ENCODE peak calls at places on chromosomes 11 and 22, in six cellular contexts. D, U, H, B, X and T are unnamed samples.
A peak's percentile ranks its signal among the peaks of the same experiment; 100 is the strongest.

GRCh38 chr11:83004855-83005556 is 66.7 kb downstream of the RAB30 start:
- DNase-seq in D (no peak), U (no peak), H (no peak), X (no peak), B (no peak), T (no peak)

GRCh38 chr11:111176603-111177002 is 68.9 kb upstream of the POU2AF2 start:
- DNase-seq in X (no peak), B (no peak), H (no peak), D (no peak), U (no peak), T (no peak)

GRCh38 chr22:21025763-21026755 is 6.3 kb downstream of the SLC7A4 start:
- DNase-seq in H (no peak), B (no peak), D (no peak), X (no peak), U (no peak), T (no peak)

GRCh38 chr11:1934326-1935155 is 12.6 kb upstream of the MRPL23 start:
- DNase-seq in D (no peak), B (no peak), U (peak; percentile 3), X (no peak), H (no peak), T (no peak)

GRCh38 chr11:32852142-32852541 is 22.4 kb downstream of the PRRG4 start:
- DNase-seq in B (no peak), X (no peak), D (no peak), U (no peak), H (no peak), T (no peak)

GRCh38 chr11:65402790-65403189 is 16.4 kb downstream of the FRMD8 start:
- DNase-seq in D (no peak), H (no peak), X (no peak), B (no peak), U (no peak), T (no peak)

GRCh38 chr11:12680246-12680939 is 6.2 kb downstream of the TEAD1 start:
- DNase-seq in X (peak; percentile 92), D (peak; percentile 83), B (no peak), H (peak; percentile 95), U (peak; percentile 95), T (peak; percentile 78)

GRCh38 chr22:34814260-34814659 is 251.7 kb upstream of the ISX start:
- DNase-seq in X (no peak), H (no peak), B (no peak), U (no peak), D (no peak), T (no peak)

GRCh38 chr22:27724181-27724580 is 77.4 kb downstream of the MN1 start:
- DNase-seq in U (no peak), B (no peak), D (no peak), H (no peak), X (no peak), T (no peak)

GRCh38 chr22:31241200-31241599 is 29.1 kb downstream of the LIMK2 start:
- DNase-seq in X (no peak), B (no peak), H (no peak), D (no peak), U (no peak), T (no peak)

GRCh38 chr11:109435121-109435742 is 13.2 kb downstream of the C11orf87 start:
- DNase-seq in X (no peak), D (no peak), H (no peak), B (no peak), U (no peak), T (no peak)

GRCh38 chr22:40531951-40532900 is 104.3 kb downstream of the MRTFA start:
- DNase-seq in D (no peak), H (no peak), X (no peak), B (no peak), U (no peak), T (no peak)
- H3K27ac ChIP-seq in D (peak overlapping the region; percentile 47), H (peak overlapping the region; percentile 1), X (peak overlapping the region; percentile 46), B (no peak overlapping the region), U (no peak overlapping the region), T (no peak overlapping the region)

DNA sequence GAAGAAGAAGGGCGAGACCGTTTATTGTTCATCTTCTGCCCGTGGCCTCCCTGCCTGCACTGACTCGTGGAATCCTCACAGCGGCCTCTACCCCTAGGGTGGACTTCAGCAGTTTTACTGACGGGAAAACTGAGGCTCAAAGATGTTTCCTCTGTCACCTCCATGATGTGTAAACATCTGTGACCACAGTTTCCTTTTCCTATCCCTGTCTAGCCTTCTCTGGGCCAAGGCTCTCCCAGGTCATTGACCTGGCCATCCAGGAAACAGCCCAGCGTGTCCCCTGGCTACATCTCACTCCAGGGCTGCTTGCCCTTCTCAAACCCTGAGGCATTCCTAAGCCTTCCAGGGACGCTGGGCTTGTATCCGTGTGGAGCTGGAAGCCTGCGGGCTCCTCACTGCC is 49.0 kb upstream of the GCAT start:
- DNase-seq in B (no peak), D (no peak), H (no peak), U (no peak), X (no peak), T (no peak)
- H3K27ac ChIP-seq in B (no peak overlapping the region), D (no peak overlapping the region), H (no peak overlapping the region), U (no peak overlapping the region), X (no peak overlapping the region), T (no peak overlapping the region)

DNA sequence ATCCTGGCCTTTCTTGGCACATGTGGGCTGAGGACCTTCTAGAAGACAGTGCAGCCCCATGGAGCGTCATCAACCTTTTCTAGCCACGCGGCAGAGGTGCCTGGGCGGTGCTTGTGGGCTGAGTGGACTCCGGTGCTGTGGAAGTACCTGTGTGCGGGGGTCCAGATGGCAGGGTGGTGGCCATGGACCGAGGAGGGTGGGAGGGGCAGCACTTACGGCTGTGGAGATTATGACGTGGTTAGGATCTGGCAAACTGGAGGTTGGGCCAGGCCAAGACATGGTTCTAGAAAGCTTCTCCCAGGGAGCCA is 2.0 kb downstream of the TUB start:
- DNase-seq in X (no peak), U (no peak), D (no peak), H (no peak), B (no peak), T (no peak)
- H3K27ac ChIP-seq in X (no peak overlapping the region), U (no peak overlapping the region), D (no peak overlapping the region), H (no peak overlapping the region), B (no peak overlapping the region), T (no peak overlapping the region)

DNA sequence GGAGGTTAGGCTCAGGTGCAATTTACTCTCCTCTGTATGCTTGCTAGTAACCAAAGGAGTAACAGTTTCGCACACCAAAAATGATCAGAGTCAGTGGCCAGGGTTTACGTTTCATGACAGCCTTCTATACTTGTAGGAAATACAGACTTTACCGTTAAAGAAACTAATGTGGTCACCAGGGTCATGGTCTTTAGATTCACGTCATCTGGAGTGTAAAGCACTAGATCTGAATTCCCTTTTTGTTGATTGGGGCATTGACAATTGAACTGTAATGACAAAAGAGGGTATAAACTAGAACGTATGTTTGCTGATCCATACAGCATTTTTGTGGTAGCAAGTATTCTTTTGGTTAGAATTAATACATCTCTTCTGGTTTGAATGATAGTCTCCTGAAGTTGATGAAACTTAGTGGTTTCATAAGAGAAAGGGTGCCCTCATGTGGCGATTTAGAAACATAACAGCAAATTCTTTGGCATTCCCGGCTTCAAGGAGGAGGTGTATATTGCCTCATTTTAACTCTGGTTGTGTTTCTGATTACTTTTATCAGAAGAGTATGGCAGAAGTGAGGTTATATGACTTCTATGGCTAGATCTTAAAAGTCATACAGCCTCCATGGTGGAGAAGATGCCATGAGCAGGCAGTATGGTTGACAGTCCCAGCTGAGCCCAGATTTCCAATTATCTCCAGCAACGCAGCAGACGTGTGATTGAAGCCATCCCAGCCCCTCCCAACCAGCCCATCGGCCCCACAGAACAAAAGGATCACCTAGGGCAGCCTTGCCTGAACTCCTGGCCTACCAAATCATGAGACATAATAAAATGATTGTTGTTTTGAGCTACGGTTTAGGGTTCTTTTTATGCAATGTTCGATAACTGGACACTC is 35.1 kb downstream of the MMP7 start:
- DNase-seq in B (peak; percentile 81), D (peak; percentile 39), X (no peak), U (peak; percentile 27), H (no peak), T (peak; percentile 6)
- H3K27ac ChIP-seq in B (no peak overlapping the region), D (no peak overlapping the region), X (no peak overlapping the region), U (no peak overlapping the region), H (no peak overlapping the region), T (no peak overlapping the region)

GRCh38 chr22:48318173-48318572 is 1509.5 kb downstream of the BRD1 start:
- DNase-seq in H (no peak), U (no peak), D (no peak), X (no peak), B (no peak), T (no peak)

GRCh38 chr22:48320048-48320655 is 1507.5 kb downstream of the BRD1 start:
- DNase-seq in D (no peak), H (peak; percentile 47), X (no peak), B (no peak), U (no peak), T (no peak)

GRCh38 chr22:48318575-48319320 is 1508.9 kb downstream of the BRD1 start:
- DNase-seq in D (no peak), U (no peak), X (no peak), H (peak; percentile 54), B (no peak), T (no peak)

GRCh38 chr22:48320671-48321515 is 1506.8 kb downstream of the BRD1 start:
- DNase-seq in D (no peak), H (peak; percentile 59), B (no peak), U (no peak), X (no peak), T (no peak)

GRCh38 chr22:48319321-48320047 is 1508.2 kb downstream of the BRD1 start:
- DNase-seq in B (no peak), X (no peak), U (no peak), D (no peak), H (peak; percentile 46), T (no peak)
- H3K27ac ChIP-seq in B (no peak overlapping the region), X (no peak overlapping the region), U (no peak overlapping the region), D (no peak overlapping the region), H (no peak overlapping the region), T (no peak overlapping the region)

GRCh38 chr22:29325785-29326315 is 10.4 kb upstream of the RASL10A start:
- DNase-seq in B (no peak), H (no peak), X (no peak), D (no peak), U (no peak), T (no peak)
- H3K27ac ChIP-seq in B (no peak overlapping the region), H (no peak overlapping the region), X (no peak overlapping the region), D (no peak overlapping the region), U (no peak overlapping the region), T (no peak overlapping the region)